ENCODE peak calls at places on chromosomes 13 and 19, in six cellular contexts. One of them, this sample, is unnamed.

GRCh38 chr13:23147827-23148226 is 33.0 kb upstream of the SGCG start:
- DNase-seq in cardiac septum: no peak
- DNase-seq in mesenchymal stem cell: no peak
- DNase-seq in WTC11: peak
- DNase-seq in stimulated activated naive CD8-positive, alpha-beta T cell treated with anti-CD3 and anti-CD28 coated beads, Interleukin-15, amount 100 ng/mL, for 72 hours: no peak
- DNase-seq in foreskin fibroblast: no peak
- DNase-seq in this sample: no peak

GRCh38 chr19:49614096-49614857 is 23.3 kb downstream of the PRR12 start:
- DNase-seq in stimulated activated naive CD8-positive, alpha-beta T cell treated with anti-CD3 and anti-CD28 coated beads, Interleukin-15, amount 100 ng/mL, for 72 hours: peak
- DNase-seq in WTC11: no peak
- DNase-seq in cardiac septum: no peak
- DNase-seq in foreskin fibroblast: peak
- DNase-seq in mesenchymal stem cell: peak
- DNase-seq in this sample: no peak

GRCh38 chr19:1026189-1027019 is at the start of gene CNN2:
- DNase-seq in cardiac septum: peak
- DNase-seq in WTC11: peak
- DNase-seq in stimulated activated naive CD8-positive, alpha-beta T cell treated with anti-CD3 and anti-CD28 coated beads, Interleukin-15, amount 100 ng/mL, for 72 hours: peak
- DNase-seq in mesenchymal stem cell: peak
- DNase-seq in foreskin fibroblast: peak
- DNase-seq in this sample: peak

GRCh38 chr13:48801255-48801654 is 147.5 kb downstream of the CYSLTR2 start:
- DNase-seq in mesenchymal stem cell: peak
- DNase-seq in cardiac septum: no peak
- DNase-seq in stimulated activated naive CD8-positive, alpha-beta T cell treated with anti-CD3 and anti-CD28 coated beads, Interleukin-15, amount 100 ng/mL, for 72 hours: no peak
- DNase-seq in foreskin fibroblast: peak
- DNase-seq in WTC11: no peak
- DNase-seq in this sample: no peak

GRCh38 chr19:23002690-23003422 is at the start of gene ZNF728:
- DNase-seq in foreskin fibroblast: no peak
- DNase-seq in mesenchymal stem cell: no peak
- DNase-seq in stimulated activated naive CD8-positive, alpha-beta T cell treated with anti-CD3 and anti-CD28 coated beads, Interleukin-15, amount 100 ng/mL, for 72 hours: no peak
- DNase-seq in WTC11: no peak
- DNase-seq in cardiac septum: peak
- DNase-seq in this sample: no peak

GRCh38 chr19:7779631-7780486 is 16.8 kb downstream of the CLEC4M start:
- DNase-seq in cardiac septum: no peak
- DNase-seq in foreskin fibroblast: no peak
- DNase-seq in WTC11: no peak
- DNase-seq in stimulated activated naive CD8-positive, alpha-beta T cell treated with anti-CD3 and anti-CD28 coated beads, Interleukin-15, amount 100 ng/mL, for 72 hours: no peak
- DNase-seq in mesenchymal stem cell: no peak
- DNase-seq in this sample: no peak

GRCh38 chr19:22882797-22883196 is 50.7 kb downstream of the ZNF723 start:
- DNase-seq in cardiac septum: no peak
- DNase-seq in foreskin fibroblast: peak
- DNase-seq in WTC11: no peak
- DNase-seq in mesenchymal stem cell: peak
- DNase-seq in stimulated activated naive CD8-positive, alpha-beta T cell treated with anti-CD3 and anti-CD28 coated beads, Interleukin-15, amount 100 ng/mL, for 72 hours: no peak
- DNase-seq in this sample: peak

GRCh38 chr19:12899891-12900518 is 9.0 kb downstream of the GCDH start:
- DNase-seq in mesenchymal stem cell: no peak
- DNase-seq in cardiac septum: no peak
- DNase-seq in stimulated activated naive CD8-positive, alpha-beta T cell treated with anti-CD3 and anti-CD28 coated beads, Interleukin-15, amount 100 ng/mL, for 72 hours: peak
- DNase-seq in foreskin fibroblast: no peak
- DNase-seq in WTC11: no peak
- DNase-seq in this sample: no peak

GRCh38 chr19:54035215-54036178 is 28.2 kb downstream of the VSTM1 start:
- DNase-seq in stimulated activated naive CD8-positive, alpha-beta T cell treated with anti-CD3 and anti-CD28 coated beads, Interleukin-15, amount 100 ng/mL, for 72 hours: no peak
- DNase-seq in foreskin fibroblast: peak
- DNase-seq in mesenchymal stem cell: peak
- DNase-seq in cardiac septum: no peak
- DNase-seq in WTC11: no peak
- DNase-seq in this sample: no peak

GRCh38 chr13:100213576-100213975 is 124.7 kb downstream of the PCCA start:
- DNase-seq in cardiac septum: no peak
- DNase-seq in mesenchymal stem cell: no peak
- DNase-seq in foreskin fibroblast: no peak
- DNase-seq in WTC11: no peak
- DNase-seq in stimulated activated naive CD8-positive, alpha-beta T cell treated with anti-CD3 and anti-CD28 coated beads, Interleukin-15, amount 100 ng/mL, for 72 hours: no peak
- DNase-seq in this sample: no peak

GRCh38 chr13:21576424-21576823 is 27.5 kb downstream of the MICU2 start:
- DNase-seq in WTC11: no peak
- DNase-seq in mesenchymal stem cell: peak
- DNase-seq in foreskin fibroblast: no peak
- DNase-seq in stimulated activated naive CD8-positive, alpha-beta T cell treated with anti-CD3 and anti-CD28 coated beads, Interleukin-15, amount 100 ng/mL, for 72 hours: no peak
- DNase-seq in cardiac septum: no peak
- DNase-seq in this sample: no peak

This sample was measured in Caco-2.